ENCODE peak calls at places on chromosomes 13 and 19, in five cellular contexts. T is fibroblast of lung, A is EH, D is NCI-H524, W is ACHN. V is an unnamed sample.

GRCh38 chr19:42067315-42067888 is 2.6 kb downstream of the GRIK5 start:
- DNase-seq in T (no peak), A (no peak), D (no peak), W (no peak), V (peak)

GRCh38 chr13:51524846-51525566 is 59.3 kb upstream of the WDFY2 start:
- DNase-seq in T (peak), A (peak), D (no peak), W (no peak), V (no peak)

GRCh38 chr13:75993823-75994222 is 357.7 kb downstream of the LMO7 start:
- DNase-seq in T (no peak), A (no peak), D (no peak), W (no peak), V (no peak)

GRCh38 chr19:2888739-2889224 is 11.9 kb upstream of the ZNF57 start:
- DNase-seq in T (peak), A (no peak), D (peak), W (no peak), V (no peak)

GRCh38 chr13:53020764-53021332 is 7.8 kb upstream of the OLFM4 start:
- DNase-seq in T (no peak), A (no peak), D (peak), W (no peak), V (no peak)

GRCh38 chr19:46133101-46133627 is 8.7 kb upstream of the IGFL3 start:
- DNase-seq in T (peak), A (peak), D (no peak), W (peak), V (peak)

GRCh38 chr19:39157275-39157996 is 31.9 kb downstream of the PAK4 start:
- DNase-seq in T (peak), A (no peak), D (no peak), W (no peak), V (no peak)

GRCh38 chr13:45372189-45373115 is 31.5 kb upstream of the TPT1 start:
- DNase-seq in T (no peak), A (peak), D (peak), W (no peak), V (no peak)

GRCh38 chr13:94315188-94315587 is 164.3 kb downstream of the DCT start:
- DNase-seq in T (no peak), A (no peak), D (no peak), W (no peak), V (no peak)

GRCh38 chr13:97182065-97182890 is 39.9 kb upstream of the MBNL2 start:
- DNase-seq in T (no peak), A (no peak), D (no peak), W (no peak), V (no peak)

GRCh38 chr13:45055198-45055901 is 65.0 kb upstream of the GTF2F2 start:
- DNase-seq in T (peak), A (peak), D (peak), W (peak), V (no peak)

GRCh38 chr19:44865196-44865767 is 19.2 kb downstream of the NECTIN2 start:
- DNase-seq in T (no peak), A (no peak), D (no peak), W (no peak), V (no peak)

GRCh38 chr19:49408816-49409440 is 14.3 kb downstream of the PTH2 start:
- DNase-seq in T (peak), A (peak), D (no peak), W (peak), V (no peak)

GRCh38 chr13:28340272-28340793 is 154.6 kb downstream of the FLT1 start:
- DNase-seq in T (peak), A (peak), D (no peak), W (no peak), V (no peak)

GRCh38 chr19:48102870-48103751 is 7.5 kb downstream of the PLA2G4C start:
- DNase-seq in T (peak), A (peak), D (peak), W (peak), V (peak)

GRCh38 chr19:5293607-5294089 is 47.0 kb downstream of the PTPRS start:
- DNase-seq in T (peak), A (peak), D (peak), W (no peak), V (peak)

GRCh38 chr13:111005808-111006494 is 91.1 kb upstream of the ANKRD10 start:
- DNase-seq in T (peak), A (peak), D (no peak), W (no peak), V (no peak)

GRCh38 chr13:101092985-101093384 is 323.3 kb downstream of the NALCN start:
- DNase-seq in T (no peak), A (no peak), D (no peak), W (no peak), V (no peak)

GRCh38 chr19:14437578-14438140 is 4.6 kb downstream of the PKN1 start:
- DNase-seq in T (no peak), A (peak), D (no peak), W (no peak), V (no peak)

GRCh38 chr13:61608138-61608537 is 192.5 kb upstream of the PCDH20 start:
- DNase-seq in T (no peak), A (no peak), D (no peak), W (no peak), V (no peak)

GRCh38 chr19:39276740-39277139 is 8.5 kb downstream of the IFNL2 start:
- DNase-seq in T (no peak), A (no peak), D (no peak), W (no peak), V (no peak)

GRCh38 chr19:10551698-10552301 is 8.1 kb downstream of the ATG4D start:
- DNase-seq in T (no peak), A (peak), D (peak), W (peak), V (no peak)

GRCh38 chr19:35995655-35995993 is 636 bp downstream of the SDHAF1 start:
- DNase-seq in T (peak), A (peak), D (peak), W (no peak), V (peak)

GRCh38 chr13:66915596-66916185 is 314.4 kb downstream of the PCDH9 start:
- DNase-seq in T (peak), A (no peak), D (no peak), W (peak), V (no peak)

GRCh38 chr13:113724780-113725315 is 34.2 kb upstream of the TMEM255B start:
- DNase-seq in T (peak), A (peak), D (peak), W (peak), V (peak)

GRCh38 chr19:52935434-52935833 is 12.2 kb upstream of the ZNF888 start:
- DNase-seq in T (peak), A (peak), D (no peak), W (no peak), V (no peak)

GRCh38 chr19:5823579-5824281 is 15.8 kb downstream of the FUT6 start:
- DNase-seq in T (no peak), A (peak), D (peak), W (no peak), V (peak)

GRCh38 chr13:99356216-99357089 is 49.3 kb upstream of the GPR183 start:
- DNase-seq in T (peak), A (peak), D (no peak), W (no peak), V (no peak)

GRCh38 chr13:36131215-36131930 is at the start of gene DCLK1:
- DNase-seq in T (peak), A (peak), D (peak), W (peak), V (no peak)

GRCh38 chr19:18433039-18433691 is 4.8 kb downstream of the ISYNA1 start:
- DNase-seq in T (no peak), A (no peak), D (no peak), W (no peak), V (no peak)

GRCh38 chr13:42040730-42041016 is 7.8 kb upstream of the DGKH start:
- DNase-seq in T (no peak), A (no peak), D (no peak), W (no peak), V (no peak)